ENCODE peak calls at places on chromosomes 6 and 20, in four cellular contexts. P, W, M and B are unnamed samples. For H3K4me1, the result is how much of the 10 kb centered on the place peaks cover.

GRCh38 chr20:21225215-21225947 is 77.8 kb upstream of the XRN2 start:
- DNase-seq in M (no peak), W (no peak), P (no peak), B (no peak)

GRCh38 chr20:38674178-38675133 is 49.8 kb upstream of the SLC32A1 start:
- DNase-seq in M (peak), W (no peak), P (peak), B (no peak)

GRCh38 chr6:568085-568484 is 88.8 kb downstream of the HUS1B start:
- DNase-seq in P (no peak), M (no peak), W (no peak), B (no peak)

GRCh38 chr20:10674684-10675455 is 1.1 kb upstream of the JAG1 start:
- DNase-seq in W (peak), P (peak), M (peak), B (no peak)

GRCh38 chr6:144797881-144798589 is 512.9 kb downstream of the UTRN start:
- DNase-seq in M (no peak), P (no peak), W (no peak), B (no peak)

GRCh38 chr6:168616807-168617756 is 176.1 kb downstream of the SMOC2 start:
- DNase-seq in P (no peak), W (no peak), M (peak), B (no peak)

GRCh38 chr6:141483561-141484061 is 649.1 kb upstream of the GJE1 start:
- DNase-seq in M (no peak), W (no peak), P (no peak), B (peak)

GRCh38 chr6:10184408-10185187 is 230.3 kb downstream of the TFAP2A start:
- DNase-seq in M (no peak), W (no peak), P (no peak), B (no peak)

GRCh38 chr6:170420791-170421776 is 114.5 kb downstream of the FAM120B start:
- DNase-seq in W (no peak), P (no peak), M (no peak), B (no peak)

GRCh38 chr6:84340422-84340821 is 113.0 kb upstream of the CEP162 start:
- DNase-seq in M (no peak), W (no peak), P (no peak), B (no peak)

GRCh38 chr6:110125361-110125760 is 54.1 kb downstream of the WASF1 start:
- DNase-seq in M (no peak), P (no peak), W (peak), B (no peak)

GRCh38 chr6:30725713-30726505 is 5.8 kb downstream of the TUBB start:
- DNase-seq in M (peak), P (peak), W (no peak), B (no peak)

GRCh38 chr6:28648878-28649375 is 123.2 kb downstream of the GPX5 start:
- DNase-seq in P (peak), W (no peak), M (peak), B (no peak)

GRCh38 chr6:149363154-149363553 is 36.9 kb upstream of the SUMO4 start:
- DNase-seq in M (no peak), W (no peak), P (no peak), B (no peak)

GRCh38 chr20:50635676-50636600 is 55.4 kb downstream of the RIPOR3 start:
- DNase-seq in M (peak), P (peak), W (peak), B (no peak)

GRCh38 chr6:53913286-53913685 is 118.5 kb downstream of the LRRC1 start:
- DNase-seq in W (no peak), P (no peak), M (no peak), B (no peak)

GRCh38 chr6:153787341-153787606 is 251.8 kb upstream of the OPRM1 start:
- DNase-seq in M (no peak), W (peak), P (no peak), B (no peak)

GRCh38 chr20:1826046-1826445 is 69.2 kb upstream of the SIRPA start:
- DNase-seq in M (no peak), W (no peak), P (no peak), B (no peak)

GRCh38 chr20:44465001-44465560 is 10.6 kb upstream of the TTPAL start:
- DNase-seq in W (no peak), M (no peak), P (no peak), B (no peak)

GRCh38 chr6:53939830-53940229 is 145.0 kb downstream of the LRRC1 start:
- DNase-seq in P (no peak), M (no peak), W (no peak), B (no peak)

GRCh38 chr20:50870572-50871161 is 60.6 kb downstream of the ADNP start:
- DNase-seq in P (peak), W (peak), M (no peak), B (no peak)

GRCh38 chr6:27791182-27791939 is 120.8 kb downstream of the OR2B2 start:
- DNase-seq in P (peak), W (peak), M (peak), B (no peak)

GRCh38 chr6:110020888-110021287 is 42.8 kb downstream of the GPR6 start:
- DNase-seq in W (no peak), P (no peak), M (no peak), B (no peak)

GRCh38 chr6:29653452-29654038 is 3.3 kb upstream of the MOG start:
- DNase-seq in P (no peak), W (peak), M (peak), B (no peak)

GRCh38 chr6:12538881-12539357 is 177.6 kb upstream of the PHACTR1 start:
- DNase-seq in P (no peak), W (peak), M (no peak), B (no peak)

GRCh38 chr6:36845233-36845632 is 6.0 kb upstream of the CPNE5 start:
- DNase-seq in W (no peak), P (no peak), M (no peak), B (no peak)

GRCh38 chr20:62822239-62822787 is 5.5 kb downstream of the COL9A3 start:
- DNase-seq in P (peak), W (peak), M (peak), B (no peak)

GRCh38 chr6:27684264-27685211 is 211.6 kb upstream of the ZNF184 start:
- DNase-seq in M (peak), W (peak), P (peak), B (peak)

GRCh38 chr6:106476326-106477105 is 116.0 kb downstream of the CRYBG1 start:
- DNase-seq in P (no peak), M (no peak), W (no peak), B (no peak)

GRCh38 chr6:36533321-36533720 is 14.0 kb downstream of the STK38 start:
- DNase-seq in M (no peak), P (no peak), W (no peak), B (no peak)

GRCh38 chr20:34675993-34676641 is 775 bp downstream of the PIGU start:
- DNase-seq in P (no peak), W (no peak), M (no peak), B (no peak)

GRCh38 chr6:40308533-40309306 is 278.4 kb downstream of the LRFN2 start:
- DNase-seq in W (peak), P (peak), M (peak), B (peak)

DNA sequence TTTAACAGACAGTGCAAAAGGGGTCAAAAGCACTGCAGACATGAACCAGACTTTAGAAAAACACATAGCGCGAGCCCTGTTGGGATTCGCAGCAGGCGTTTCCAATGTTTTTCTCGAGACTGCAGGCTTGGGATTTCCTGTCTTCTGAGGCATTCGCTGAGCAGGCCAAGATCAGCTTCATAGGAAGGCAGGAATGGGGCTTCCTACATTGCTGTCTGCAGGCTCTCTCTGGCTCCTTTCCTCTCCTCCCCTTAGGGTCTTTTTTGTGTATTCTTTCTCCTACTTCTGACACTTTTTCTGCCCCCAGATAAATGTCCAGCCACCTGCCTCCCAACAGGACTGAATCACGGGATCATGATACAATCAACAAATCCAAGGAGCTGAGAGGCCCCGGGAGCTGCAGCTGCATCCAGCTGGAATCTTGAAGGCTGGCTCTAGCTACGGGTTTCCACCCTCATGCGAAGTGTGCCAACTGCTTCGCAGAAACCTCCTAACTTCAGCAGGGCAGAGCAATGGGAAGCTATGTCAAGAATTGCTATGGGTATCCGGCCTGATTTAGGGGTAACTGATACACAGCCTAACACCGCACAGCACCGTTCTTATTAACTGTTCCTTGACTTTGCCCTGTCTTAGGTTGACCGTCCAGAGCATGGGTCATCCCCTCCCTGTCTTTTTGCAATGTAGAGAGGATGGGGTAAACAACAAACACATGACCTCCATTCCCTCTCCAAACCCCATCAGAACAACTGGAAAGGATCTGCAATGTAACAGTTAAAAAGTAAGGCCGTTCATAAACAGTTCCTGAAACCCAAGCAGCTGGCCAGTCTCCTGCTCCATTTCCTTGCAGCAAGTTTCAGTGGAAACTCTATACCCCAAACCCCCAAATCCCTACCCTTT is 31.6 kb downstream of the SNX5 start:
- DNase-seq in P (no peak), M (no peak), W (no peak), B (no peak)
- TF ChIP-seq TCF12 in P (no peak), M (no peak), W (no peak), B (no peak)

DNA sequence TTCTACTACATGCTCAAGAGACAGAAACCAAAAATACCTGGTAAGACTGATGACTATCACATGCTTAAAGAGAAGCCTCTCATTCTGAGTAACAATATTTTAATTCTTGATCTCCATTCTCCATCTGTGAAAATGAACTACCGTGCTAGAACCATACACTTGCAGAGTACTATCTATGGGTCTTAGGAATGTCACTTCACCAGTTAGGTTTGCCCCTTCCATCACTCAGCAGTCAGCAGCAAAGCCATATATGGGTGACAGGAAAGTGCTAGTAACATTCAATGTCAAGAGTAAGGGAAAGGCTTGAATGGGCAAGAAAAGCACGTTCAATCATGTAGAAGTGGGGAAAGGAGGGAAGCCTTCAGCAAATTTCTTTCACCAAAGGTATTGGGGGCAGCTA is 2.3 kb downstream of the DNAAF9 start:
- DNase-seq in P (no peak), M (no peak), W (no peak), B (no peak)
- TF ChIP-seq GABPA in P (no peak), M (no peak), W (no peak), B (no peak)

DNA sequence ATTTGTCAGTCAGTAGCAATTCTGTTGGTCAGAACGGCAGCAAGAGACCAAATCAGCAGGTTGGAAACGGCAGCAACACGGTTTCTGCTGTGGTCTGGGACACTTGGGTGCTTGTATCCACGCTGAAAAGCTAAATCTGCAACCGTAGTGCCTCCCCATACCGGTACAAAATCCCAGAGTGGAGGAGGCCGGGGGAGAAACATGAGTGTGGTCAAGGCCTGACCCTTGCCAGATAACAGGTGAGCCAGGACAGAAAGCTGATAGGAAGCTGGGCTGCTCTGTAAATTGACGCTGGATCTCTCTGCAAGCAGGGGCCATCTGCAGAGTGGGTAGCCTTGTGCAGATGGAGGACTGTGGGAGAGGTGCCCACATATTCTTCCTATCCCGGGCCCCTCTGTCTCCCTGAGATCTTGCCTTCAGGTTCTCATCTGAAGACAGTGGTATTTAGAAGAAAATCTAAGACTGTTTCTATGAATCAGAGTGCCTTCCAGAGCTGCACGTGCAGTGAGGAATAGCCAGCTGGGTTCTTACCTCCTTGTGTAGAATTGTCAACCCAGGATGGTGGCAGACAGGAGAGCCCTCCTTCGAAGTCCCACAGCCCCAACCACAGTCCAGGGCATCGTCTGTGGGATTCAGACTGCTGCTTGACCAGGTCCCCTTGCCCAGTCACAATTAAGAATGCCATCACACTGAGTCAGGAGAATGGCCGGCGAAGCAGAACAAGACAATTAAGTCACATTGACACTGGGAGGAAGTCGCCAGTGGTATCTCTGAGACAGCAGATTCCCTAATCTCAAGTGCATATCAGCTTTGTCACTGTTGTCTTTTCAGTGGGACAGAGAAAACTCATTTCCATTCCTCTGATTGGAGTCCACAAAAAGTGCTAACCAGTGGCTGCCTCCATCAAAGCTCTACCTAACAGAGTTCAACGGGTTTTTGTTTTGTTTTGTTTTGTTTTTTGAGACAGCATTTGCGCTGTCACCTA is 100.0 kb upstream of the RIPOR2 start:
- DNase-seq in P (no peak), M (no peak), W (no peak), B (no peak)
- H3K4me1 ChIP-seq in P (under half), M (under half), W (under half), B (under half)

DNA sequence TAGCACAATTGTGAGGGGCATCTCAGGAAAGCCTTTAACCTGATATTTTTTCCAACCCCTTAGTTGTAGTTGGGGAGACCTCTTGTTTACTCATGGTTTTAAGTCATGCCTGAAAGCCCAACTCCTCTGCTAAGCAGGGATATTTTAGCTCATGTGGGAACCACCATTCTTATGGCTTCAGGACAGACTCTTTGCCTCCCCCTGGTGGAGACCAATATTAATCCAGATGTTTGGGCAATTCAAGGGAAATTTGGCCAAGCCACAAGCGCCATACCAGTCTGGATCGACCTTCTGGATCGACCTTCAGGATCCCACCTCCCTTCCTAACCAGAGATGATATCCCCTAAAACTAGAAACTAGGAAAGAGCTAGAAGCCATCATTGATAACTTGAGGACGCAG is 211.2 kb downstream of the C6orf118 start:
- DNase-seq in P (no peak), M (no peak), W (no peak), B (no peak)
- TF ChIP-seq TCF12 in P (no peak), M (no peak), W (no peak), B (no peak)

GRCh38 chr6:88748141-88748540 is 215.3 kb downstream of the RNGTT start:
- DNase-seq in W (no peak), M (no peak), P (no peak), B (no peak)
- TF ChIP-seq GABPA in W (no peak), M (no peak), P (no peak), B (no peak)

GRCh38 chr6:156697224-156697623 is 80.0 kb upstream of the ARID1B start:
- DNase-seq in P (no peak), M (no peak), W (no peak), B (peak)

GRCh38 chr6:156694679-156695078 is 82.5 kb upstream of the ARID1B start:
- DNase-seq in M (no peak), W (no peak), P (no peak), B (no peak)

GRCh38 chr6:156698239-156699016 is 78.8 kb upstream of the ARID1B start:
- DNase-seq in M (no peak), W (no peak), P (no peak), B (peak)

GRCh38 chr6:156699017-156699421 is 78.2 kb upstream of the ARID1B start:
- DNase-seq in M (no peak), W (no peak), P (no peak), B (peak)

GRCh38 chr6:156695747-156696146 is 81.4 kb upstream of the ARID1B start:
- DNase-seq in P (no peak), M (no peak), W (no peak), B (no peak)
- H3K4me1 ChIP-seq in P (under half), M (under half), W (under half), B (half or more)

DNA sequence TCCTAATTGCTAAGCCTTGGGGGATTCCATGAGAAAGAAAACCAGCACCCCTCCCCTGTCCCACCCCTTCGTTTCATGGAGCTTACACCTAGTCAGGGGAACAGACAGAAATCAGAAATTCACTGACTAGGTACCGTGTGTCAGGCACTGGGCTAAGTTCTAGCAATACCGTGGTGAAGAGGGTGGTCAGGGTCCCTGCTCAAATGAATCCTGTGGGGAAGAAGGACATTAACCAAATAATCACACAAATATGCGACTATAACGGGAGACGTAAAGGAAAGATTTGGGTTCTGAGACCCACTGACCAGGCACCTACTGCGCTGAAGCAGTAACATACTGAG is 65.1 kb upstream of the TOP1 start:
- DNase-seq in M (no peak), P (no peak), W (no peak), B (no peak)
- TF ChIP-seq TCF12 in M (no peak), P (no peak), W (no peak), B (no peak)

GRCh38 chr6:131978522-131978921 is 27.4 kb upstream of the CCN2 start:
- DNase-seq in P (no peak), W (peak), M (no peak), B (no peak)
- TF ChIP-seq GABPA in P (no peak), W (no peak), M (no peak), B (no peak)